ENCODE peak calls at places on chromosomes 16 and 17, in four cellular contexts. Q is right lobe of liver; A is CD4-positive, CD25-positive, alpha-beta regulatory T cell; P is cardiac muscle cell. G is an unnamed sample.

GRCh38 chr17:77281024-77281903 is 140.5 kb downstream of the SEC14L1 start:
- DNase-seq in Q (peak; percentile 79), A (peak; percentile 58), P (peak; percentile 77), G (peak; percentile 40)

GRCh38 chr16:8712589-8713361 is 38.4 kb downstream of the ABAT start:
- DNase-seq in Q (no peak), A (no peak), P (no peak), G (no peak)

GRCh38 chr16:68296291-68296690 is 14.5 kb downstream of the SLC7A6OS start:
- DNase-seq in P (no peak), Q (no peak), A (no peak), G (no peak)

GRCh38 chr16:67277999-67278772 is 1.1 kb upstream of the PLEKHG4 start:
- DNase-seq in P (no peak), Q (no peak), A (no peak), G (peak; percentile 85)

GRCh38 chr17:42286411-42287295 is 1.6 kb upstream of the STAT5A start:
- DNase-seq in Q (no peak), P (no peak), A (no peak), G (no peak)

GRCh38 chr17:43031666-43032065 is 6.6 kb downstream of the RND2 start:
- DNase-seq in A (no peak), P (no peak), Q (no peak), G (no peak)

GRCh38 chr17:81154961-81155360 is 10.3 kb upstream of the PVALEF start:
- DNase-seq in A (no peak), P (no peak), Q (no peak), G (no peak)

GRCh38 chr17:82297280-82297803 is 20.1 kb downstream of the CD7 start:
- DNase-seq in A (peak; percentile 88), P (no peak), Q (peak; percentile 84), G (peak; percentile 96)

GRCh38 chr17:79075861-79076406 is 1.3 kb downstream of the ENGASE start:
- DNase-seq in P (no peak), A (no peak), Q (no peak), G (no peak)

GRCh38 chr16:600781-601180 is 10.9 kb downstream of the RAB40C start:
- DNase-seq in P (no peak), Q (no peak), A (peak; percentile 25), G (no peak)

GRCh38 chr16:81168406-81168805 is 70.1 kb upstream of the BCO1 start:
- DNase-seq in A (no peak), Q (no peak), P (no peak), G (no peak)

GRCh38 chr16:10871157-10871991 is 5.6 kb upstream of the CIITA start:
- DNase-seq in Q (peak; percentile 56), A (peak; percentile 89), P (no peak), G (peak; percentile 90)

GRCh38 chr16:81831722-81832126 is 52.6 kb downstream of the PLCG2 start:
- DNase-seq in A (peak; percentile 44), Q (peak; percentile 60), P (no peak), G (no peak)

GRCh38 chr17:79826210-79826680 is 13.0 kb downstream of the CBX4 start:
- DNase-seq in P (no peak), A (no peak), Q (peak; percentile 41), G (no peak)

GRCh38 chr16:46899443-46900143 is 15.4 kb downstream of the GPT2 start:
- DNase-seq in Q (no peak), A (no peak), P (no peak), G (no peak)

GRCh38 chr16:6725634-6726331 is 606.9 kb upstream of the RBFOX1 start:
- DNase-seq in P (peak; percentile 13), A (no peak), Q (no peak), G (no peak)

GRCh38 chr17:83171661-83172060 is 92.3 kb downstream of the METRNL start:
- DNase-seq in A (no peak), P (no peak), Q (no peak), G (no peak)

GRCh38 chr16:28309811-28310311 is 17.5 kb downstream of the SBK1 start:
- DNase-seq in A (peak; percentile 99), P (no peak), Q (no peak), G (no peak)

GRCh38 chr17:72390675-72391501 is 270.1 kb downstream of the SOX9 start:
- DNase-seq in A (no peak), Q (no peak), P (no peak), G (peak; percentile 66)

GRCh38 chr16:66908116-66908515 is 10.6 kb downstream of the CDH16 start:
- DNase-seq in A (no peak), P (no peak), Q (peak; percentile 6), G (no peak)

GRCh38 chr17:49979748-49980479 is 10.9 kb downstream of the DLX4 start:
- DNase-seq in P (no peak), A (no peak), Q (no peak), G (no peak)

GRCh38 chr17:82767041-82767754 is 15.3 kb downstream of the TBCD start:
- DNase-seq in Q (peak; percentile 66), P (peak; percentile 56), A (peak; percentile 49), G (peak; percentile 24)

GRCh38 chr16:72357860-72358259 is 185.9 kb upstream of the PMFBP1 start:
- DNase-seq in Q (no peak), P (no peak), A (no peak), G (no peak)

GRCh38 chr17:43832168-43832975 is 574 bp downstream of the MPP3 start:
- DNase-seq in Q (peak; percentile 57), A (no peak), P (peak; percentile 54), G (peak; percentile 73)

GRCh38 chr16:3690991-3691720 is 26.2 kb downstream of the TRAP1 start:
- DNase-seq in A (no peak), Q (no peak), P (no peak), G (peak; percentile 18)
- H3K4me3 ChIP-seq in A (no peak overlapping the region), Q (no peak overlapping the region), P (no peak overlapping the region), G (no peak overlapping the region)

DNA sequence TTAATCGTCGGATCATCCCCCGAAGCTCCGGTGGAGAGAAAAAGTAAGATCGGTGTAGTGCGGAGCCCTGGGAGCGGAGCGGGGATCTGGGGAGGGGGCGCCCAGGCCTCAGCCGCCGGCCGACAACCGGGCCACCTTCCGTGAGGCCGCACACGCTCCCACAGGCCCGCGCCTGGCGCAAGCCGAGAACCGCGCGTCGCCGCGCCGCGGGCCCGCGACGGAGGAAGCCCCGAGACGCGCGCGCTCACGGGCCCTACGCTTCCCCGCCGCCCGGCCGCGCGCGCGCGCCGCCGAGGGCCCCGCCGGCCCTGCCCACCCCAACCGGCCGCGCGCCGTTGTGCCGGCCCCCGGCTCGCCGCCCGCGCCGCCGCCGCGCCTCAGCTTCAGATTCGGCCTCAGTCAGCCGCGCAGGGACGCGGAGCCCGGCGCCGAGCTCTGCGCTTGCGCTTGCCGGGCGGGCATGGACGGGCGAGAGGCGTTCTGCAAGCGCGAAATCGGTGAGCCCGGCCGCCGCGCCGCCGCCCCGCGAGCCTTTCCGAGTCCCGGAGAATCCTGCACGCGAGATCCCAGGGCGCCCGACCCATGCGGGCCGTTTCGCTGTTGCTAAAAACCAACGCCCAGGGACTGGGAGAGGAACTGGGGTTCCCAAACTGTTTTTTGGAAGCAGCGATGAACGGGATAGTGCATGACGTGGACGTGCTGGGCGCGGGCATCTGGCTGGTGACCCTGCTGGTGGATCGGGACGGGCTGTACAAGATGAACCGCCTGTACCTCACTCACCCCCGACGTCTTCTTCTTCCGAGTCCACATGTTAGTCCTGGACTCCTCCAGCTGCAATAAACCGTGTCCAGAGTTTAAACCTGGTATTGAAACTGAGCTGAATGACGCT is 28.0 kb upstream of the LRRC37A start:
- DNase-seq in A (peak; percentile 84), Q (peak; percentile 88), P (peak; percentile 98), G (peak; percentile 88)
- H3K4me3 ChIP-seq in A (peak overlapping the region; percentile 86), Q (peak overlapping the region; percentile 84), P (peak overlapping the region; percentile 55), G (peak overlapping the region; percentile 75)

DNA sequence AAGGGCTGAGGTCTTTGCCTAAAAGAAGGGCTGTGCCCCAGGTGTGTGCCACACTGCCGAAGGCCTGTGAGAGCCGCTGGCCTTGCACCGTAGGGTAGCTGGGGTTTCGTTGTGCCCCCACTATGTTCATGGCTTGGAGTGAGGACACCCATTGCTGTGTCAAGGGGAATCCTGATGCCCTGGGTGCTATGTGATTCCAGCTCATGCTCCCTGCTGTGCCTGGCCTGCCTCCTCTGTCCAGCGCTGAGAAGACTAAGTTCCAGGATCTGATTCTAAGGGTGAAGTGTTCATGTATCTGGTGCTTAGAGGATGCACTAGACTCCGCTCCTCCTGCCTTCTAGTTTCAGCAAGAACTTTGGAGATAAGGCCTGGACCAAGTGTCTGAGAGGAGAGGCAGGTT is 47.4 kb downstream of the SREBF1 start:
- DNase-seq in P (no peak), A (no peak), Q (no peak), G (no peak)
- H3K4me3 ChIP-seq in P (no peak overlapping the region), A (no peak overlapping the region), Q (no peak overlapping the region), G (no peak overlapping the region)

GRCh38 chr16:49930841-49931240 is 74.9 kb upstream of the ZNF423 start:
- DNase-seq in P (no peak), Q (no peak), A (no peak), G (no peak)

GRCh38 chr16:49932449-49932848 is 76.5 kb upstream of the ZNF423 start:
- DNase-seq in A (no peak), Q (no peak), P (no peak), G (no peak)

GRCh38 chr16:49928176-49928892 is 72.4 kb upstream of the ZNF423 start:
- DNase-seq in Q (no peak), P (no peak), A (no peak), G (no peak)

GRCh38 chr16:49931931-49932330 is 76.0 kb upstream of the ZNF423 start:
- DNase-seq in A (no peak), P (no peak), Q (no peak), G (no peak)

DNA sequence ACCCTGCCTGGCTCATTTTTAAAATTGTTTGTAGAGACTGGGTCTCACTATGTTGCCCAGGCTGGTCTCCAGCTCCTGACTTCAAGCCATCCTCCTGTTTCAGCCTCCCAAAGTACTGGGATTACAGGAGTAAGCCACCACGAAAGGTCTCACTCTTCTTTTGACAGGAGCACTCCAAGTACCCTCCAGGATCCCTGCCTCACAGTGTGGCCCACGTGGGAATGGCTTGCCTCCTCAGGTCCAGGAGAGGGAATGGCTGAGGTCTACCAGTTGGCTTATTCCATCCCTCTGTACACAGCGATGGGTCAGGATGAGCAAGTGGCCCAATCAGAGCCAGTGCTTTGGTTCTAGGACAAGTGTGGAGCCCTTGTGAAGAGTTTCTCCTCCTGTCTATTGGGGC is 73.7 kb upstream of the ZNF423 start:
- DNase-seq in A (no peak), Q (no peak), P (no peak), G (no peak)
- H3K4me3 ChIP-seq in A (no peak overlapping the region), Q (no peak overlapping the region), P (no peak overlapping the region), G (no peak overlapping the region)

GRCh38 chr17:2709173-2709661 is 2.3 kb downstream of the CLUH start:
- DNase-seq in P (no peak), A (peak; percentile 17), Q (peak; percentile 83), G (no peak)
- H3K4me3 ChIP-seq in P (no peak overlapping the region), A (no peak overlapping the region), Q (peak overlapping the region; percentile 99), G (no peak overlapping the region)

GRCh38 chr16:31427441-31428276 is 501 bp downstream of the COX6A2 start:
- DNase-seq in A (peak; percentile 59), Q (peak; percentile 66), P (no peak), G (no peak)
- H3K4me3 ChIP-seq in A (no peak overlapping the region), Q (peak overlapping the region; percentile 50), P (no peak overlapping the region), G (no peak overlapping the region)

DNA sequence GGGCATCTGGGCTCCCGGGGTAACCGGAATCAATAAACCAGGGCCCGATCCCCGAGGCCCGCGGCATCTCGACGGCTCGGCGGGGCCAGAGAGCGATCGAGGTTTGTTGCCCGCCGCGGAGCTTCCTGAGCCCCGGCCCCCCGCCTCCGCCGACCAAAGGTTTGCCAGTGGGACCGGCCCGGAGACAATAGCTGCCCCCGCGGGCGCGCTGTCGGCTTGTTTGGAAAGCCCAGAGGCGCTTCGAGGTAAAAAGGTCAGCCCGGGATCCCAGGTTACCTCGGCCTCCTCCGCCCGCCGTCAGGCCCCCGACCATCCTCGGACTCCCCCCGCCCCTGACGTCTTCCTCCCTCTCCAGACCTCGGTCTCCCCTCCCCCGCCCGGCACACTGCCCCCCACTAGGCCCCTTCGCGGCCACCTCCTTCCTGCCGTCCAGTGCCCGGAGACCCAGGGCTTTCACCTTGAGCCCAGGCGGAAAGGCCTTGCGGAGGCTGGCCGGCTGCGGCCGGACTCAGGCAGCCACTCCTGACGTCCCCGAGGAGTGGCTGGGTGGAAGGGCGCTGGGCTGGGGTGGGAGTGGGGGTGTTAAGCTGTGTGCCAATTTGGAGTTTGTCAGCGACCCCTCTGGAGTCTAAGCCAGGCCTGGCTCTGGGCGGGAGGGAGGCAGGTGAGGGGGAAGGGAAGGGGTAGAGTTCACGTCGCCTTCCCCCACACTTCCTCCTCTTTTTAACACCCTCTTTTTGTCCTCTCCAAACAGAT is 3.6 kb downstream of the HOXB1 start:
- DNase-seq in P (peak; percentile 49), A (no peak), Q (no peak), G (no peak)
- H3K4me3 ChIP-seq in P (no peak overlapping the region), A (no peak overlapping the region), Q (no peak overlapping the region), G (no peak overlapping the region)